ENCODE peak calls at places on chromosomes 16 and 17, in seven cellular contexts. C is ascending aorta, O is mammary epithelial cell, X is mesendoderm, Z is ovary, V is MM.1S, L is fibroblast of lung. Q is an unnamed sample.

GRCh38 chr16:56684926-56685590 is 2.8 kb downstream of the MT1X start:
- DNase-seq in C (no peak), O (no peak), X (no peak), Z (no peak), V (no peak), L (no peak), Q (no peak)

GRCh38 chr16:84643677-84644076 is 4.6 kb upstream of the KLHL36 start:
- DNase-seq in C (no peak), O (peak; percentile 45), X (no peak), Z (no peak), V (peak; percentile 24), L (peak; percentile 41), Q (no peak)

GRCh38 chr17:50931003-50931878 is 65.1 kb upstream of the TOB1 start:
- DNase-seq in C (peak; percentile 79), O (peak; percentile 73), X (peak; percentile 89), Z (peak; percentile 84), V (peak; percentile 86), L (peak; percentile 85), Q (peak; percentile 94)

GRCh38 chr17:62064029-62064790 is 868 bp downstream of the MED13 start:
- DNase-seq in C (no peak), O (peak; percentile 48), X (no peak), Z (no peak), V (peak; percentile 71), L (peak; percentile 27), Q (no peak)

GRCh38 chr17:71229036-71229435 is 891.8 kb upstream of the SOX9 start:
- DNase-seq in C (no peak), O (no peak), X (no peak), Z (no peak), V (no peak), L (peak; percentile 45), Q (no peak)

GRCh38 chr17:50954641-50955121 is 88.5 kb upstream of the TOB1 start:
- DNase-seq in C (no peak), O (no peak), X (no peak), Z (no peak), V (no peak), L (no peak), Q (no peak)

GRCh38 chr16:3131755-3132377 is 3.0 kb upstream of the ZNF213 start:
- DNase-seq in C (no peak), O (no peak), X (peak; percentile 73), Z (peak; percentile 36), V (peak; percentile 46), L (peak; percentile 28), Q (peak; percentile 46)

GRCh38 chr17:27038676-27039075 is 255.2 kb upstream of the WSB1 start:
- DNase-seq in C (no peak), O (no peak), X (peak; percentile 2), Z (no peak), V (no peak), L (no peak), Q (no peak)

GRCh38 chr17:8012996-8013640 is 10.7 kb downstream of the GUCY2D start:
- DNase-seq in C (no peak), O (no peak), X (no peak), Z (no peak), V (no peak), L (no peak), Q (no peak)

GRCh38 chr16:2752850-2753522 is 548 bp downstream of the SRRM2 start:
- DNase-seq in C (no peak), O (peak; percentile 76), X (peak; percentile 88), Z (no peak), V (peak; percentile 80), L (peak; percentile 85), Q (peak; percentile 92)

GRCh38 chr16:20626971-20627370 is 50.8 kb upstream of the ACSM2B start:
- DNase-seq in C (no peak), O (no peak), X (no peak), Z (no peak), V (no peak), L (no peak), Q (no peak)

GRCh38 chr16:28304214-28304613 is 11.9 kb downstream of the SBK1 start:
- DNase-seq in C (no peak), O (peak; percentile 15), X (peak; percentile 64), Z (peak; percentile 54), V (peak; percentile 40), L (peak; percentile 39), Q (peak; percentile 69)

GRCh38 chr17:66167189-66167815 is 24.6 kb downstream of the CEP112 start:
- DNase-seq in C (no peak), O (no peak), X (no peak), Z (no peak), V (peak; percentile 34), L (no peak), Q (peak; percentile 1)

GRCh38 chr16:79283578-79283977 is 317.0 kb downstream of the MAF start:
- DNase-seq in C (no peak), O (no peak), X (no peak), Z (no peak), V (peak; percentile 82), L (no peak), Q (no peak)

GRCh38 chr17:31427684-31428083 is 36.2 kb downstream of the RAB11FIP4 start:
- DNase-seq in C (no peak), O (no peak), X (no peak), Z (no peak), V (no peak), L (no peak), Q (no peak)

GRCh38 chr17:8052256-8053252 is 13.7 kb downstream of the ALOX15B start:
- DNase-seq in C (no peak), O (no peak), X (no peak), Z (no peak), V (no peak), L (no peak), Q (no peak)

GRCh38 chr17:69967910-69968411 is 107.1 kb upstream of the KCNJ16 start:
- DNase-seq in C (no peak), O (peak; percentile 8), X (no peak), Z (no peak), V (no peak), L (peak; percentile 83), Q (no peak)

GRCh38 chr16:20410153-20410723 is 904 bp downstream of the ACSM5 start:
- DNase-seq in C (no peak), O (no peak), X (no peak), Z (no peak), V (no peak), L (no peak), Q (peak; percentile 8)

GRCh38 chr17:43015579-43015978 is 6.6 kb downstream of the VAT1 start:
- DNase-seq in C (no peak), O (no peak), X (no peak), Z (no peak), V (no peak), L (peak; percentile 25), Q (no peak)

GRCh38 chr16:9476744-9477143 is 385.3 kb downstream of the HAPSTR1 start:
- DNase-seq in C (no peak), O (no peak), X (no peak), Z (no peak), V (no peak), L (no peak), Q (no peak)

GRCh38 chr17:61073799-61074513 is 325.7 kb upstream of the TBX2 start:
- DNase-seq in C (no peak), O (peak; percentile 15), X (peak; percentile 3), Z (no peak), V (no peak), L (no peak), Q (no peak)

GRCh38 chr17:27226611-27227234 is 67.2 kb upstream of the WSB1 start:
- DNase-seq in C (no peak), O (peak; percentile 64), X (no peak), Z (no peak), V (no peak), L (peak; percentile 56), Q (no peak)

GRCh38 chr16:35605921-35606320 is 2146.5 kb downstream of the TP53TG3F start:
- DNase-seq in C (no peak), O (no peak), X (no peak), Z (no peak), V (no peak), L (no peak), Q (no peak)

GRCh38 chr16:29694384-29695195 is 15.6 kb downstream of the QPRT start:
- DNase-seq in C (peak; percentile 29), O (no peak), X (no peak), Z (peak; percentile 31), V (no peak), L (peak; percentile 79), Q (no peak)

GRCh38 chr16:4659363-4660353 is 33.7 kb upstream of the NUDT16L1 start:
- DNase-seq in C (no peak), O (no peak), X (no peak), Z (no peak), V (no peak), L (no peak), Q (no peak)
- H3K4me1 ChIP-seq in C (no peaks in the 10 kb centered on the region), O (peaks cover 42% of the 10 kb centered on the region), X (no peaks in the 10 kb centered on the region), Z (peaks cover 3% of the 10 kb centered on the region), V (peaks cover 9% of the 10 kb centered on the region), L (peaks cover 5% of the 10 kb centered on the region), Q (no peaks in the 10 kb centered on the region)

GRCh38 chr17:73520369-73520761 is 123.9 kb downstream of the SDK2 start:
- DNase-seq in C (no peak), O (no peak), X (no peak), Z (no peak), V (no peak), L (no peak), Q (no peak)
- H3K27me3 ChIP-seq in C (no peaks in the 10 kb centered on the region), O (no peaks in the 10 kb centered on the region), X (no peaks in the 10 kb centered on the region), Z (no peaks in the 10 kb centered on the region), V (peaks cover 93% of the 10 kb centered on the region), L (no peaks in the 10 kb centered on the region), Q (no peaks in the 10 kb centered on the region)

DNA sequence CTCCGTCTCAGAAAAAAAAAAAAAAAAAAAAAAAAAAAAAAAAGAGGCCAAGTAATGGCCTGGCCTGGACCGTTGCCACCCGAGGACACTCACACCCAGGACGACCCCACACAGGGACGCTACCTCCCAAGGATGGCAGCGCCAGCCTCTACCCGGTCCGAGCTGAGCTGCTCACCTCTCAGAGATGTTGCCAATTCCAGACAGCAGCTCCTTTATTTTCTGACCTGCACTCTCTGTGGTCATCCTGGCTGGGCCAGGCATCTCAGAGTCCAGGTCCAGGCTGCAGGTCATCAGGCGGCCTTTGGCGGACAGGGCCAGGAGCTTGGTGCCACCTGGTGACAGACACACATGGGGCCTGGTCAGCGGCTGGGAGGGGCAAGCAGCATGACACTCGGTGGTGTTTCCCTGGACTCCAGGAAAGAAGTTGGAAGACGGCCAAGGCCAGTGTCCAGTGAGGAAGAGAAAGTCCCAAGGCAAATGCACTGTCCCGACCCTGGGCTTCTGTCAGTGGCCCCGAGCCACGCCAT is 3.1 kb downstream of the FAAP100 start:
- DNase-seq in C (no peak), O (no peak), X (no peak), Z (no peak), V (no peak), L (no peak), Q (no peak)
- H3K4me3 ChIP-seq in C (no peak overlapping the region), O (no peak overlapping the region), X (no peak overlapping the region), Z (no peak overlapping the region), V (no peak overlapping the region), L (no peak overlapping the region), Q (no peak overlapping the region)

DNA sequence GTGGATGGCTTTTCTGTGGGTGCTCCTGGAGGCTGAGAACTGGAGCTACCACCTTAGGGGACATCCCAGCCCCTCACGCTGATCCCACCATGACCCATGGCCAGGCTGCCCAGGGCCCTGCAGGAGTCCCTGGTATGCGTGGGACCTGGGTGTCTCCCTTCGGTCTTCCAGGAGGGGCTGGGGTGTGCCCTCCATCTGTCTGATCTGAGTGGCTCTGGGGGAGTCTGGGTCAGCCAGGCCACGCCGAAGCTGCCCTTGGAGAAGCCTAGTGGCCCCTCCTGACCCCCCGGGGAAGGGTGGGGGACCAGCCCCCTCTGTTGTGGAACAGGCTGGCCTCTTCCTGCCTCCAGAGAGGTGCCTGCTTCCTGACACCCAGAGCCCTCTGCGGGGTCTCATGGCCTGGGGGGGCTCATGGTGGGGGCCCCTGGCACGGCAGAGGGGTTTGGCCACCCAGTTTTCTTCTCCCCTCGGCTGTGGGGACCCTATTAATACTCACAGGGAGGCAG is 10.7 kb downstream of the BAIAP2 start:
- DNase-seq in C (no peak), O (no peak), X (no peak), Z (no peak), V (no peak), L (no peak), Q (no peak)
- H3K4me1 ChIP-seq in C (no peaks in the 10 kb centered on the region), O (peaks cover 75% of the 10 kb centered on the region), X (no peaks in the 10 kb centered on the region), Z (peaks cover 11% of the 10 kb centered on the region), V (peaks cover 10% of the 10 kb centered on the region), L (peaks cover 13% of the 10 kb centered on the region), Q (no peaks in the 10 kb centered on the region)